ENCODE peak calls at places on chromosomes 6 and 20, in four cellular contexts. One of them, this sample, is unnamed.

GRCh38 chr20:12414446-12415274 is 497.0 kb downstream of the BTBD3 start:
- DNase-seq in activated CD4-positive, alpha-beta T cell treated with anti-CD3 and anti-CD28 coated beads, Interleukin-2, amount 50 U/mL, for 1 hour: no peak
- DNase-seq in skeletal muscle cell: no peak
- DNase-seq in naive thymus-derived CD8-positive, alpha-beta T cell: no peak
- DNase-seq in this sample: no peak

GRCh38 chr6:165835410-165835851 is 172.4 kb upstream of the PDE10A start:
- DNase-seq in activated CD4-positive, alpha-beta T cell treated with anti-CD3 and anti-CD28 coated beads, Interleukin-2, amount 50 U/mL, for 1 hour: no peak
- DNase-seq in skeletal muscle cell: no peak
- DNase-seq in naive thymus-derived CD8-positive, alpha-beta T cell: no peak
- DNase-seq in this sample: no peak

GRCh38 chr20:13325033-13325432 is 104.0 kb downstream of the ISM1 start:
- DNase-seq in activated CD4-positive, alpha-beta T cell treated with anti-CD3 and anti-CD28 coated beads, Interleukin-2, amount 50 U/mL, for 1 hour: no peak
- DNase-seq in skeletal muscle cell: no peak
- DNase-seq in naive thymus-derived CD8-positive, alpha-beta T cell: no peak
- DNase-seq in this sample: no peak

GRCh38 chr20:48051810-48052491 is 266.7 kb upstream of the SULF2 start:
- DNase-seq in activated CD4-positive, alpha-beta T cell treated with anti-CD3 and anti-CD28 coated beads, Interleukin-2, amount 50 U/mL, for 1 hour: no peak
- DNase-seq in skeletal muscle cell: no peak
- DNase-seq in naive thymus-derived CD8-positive, alpha-beta T cell: no peak
- DNase-seq in this sample: no peak

GRCh38 chr6:31972709-31973350 is 892 bp upstream of the DXO start:
- DNase-seq in activated CD4-positive, alpha-beta T cell treated with anti-CD3 and anti-CD28 coated beads, Interleukin-2, amount 50 U/mL, for 1 hour: no peak
- DNase-seq in skeletal muscle cell: no peak
- DNase-seq in naive thymus-derived CD8-positive, alpha-beta T cell: no peak
- DNase-seq in this sample: no peak

GRCh38 chr6:157892363-157892878 is 69.4 kb downstream of the SNX9 start:
- DNase-seq in activated CD4-positive, alpha-beta T cell treated with anti-CD3 and anti-CD28 coated beads, Interleukin-2, amount 50 U/mL, for 1 hour: no peak
- DNase-seq in skeletal muscle cell: no peak
- DNase-seq in naive thymus-derived CD8-positive, alpha-beta T cell: no peak
- DNase-seq in this sample: no peak

GRCh38 chr6:53544050-53544499 is 826 bp downstream of the GCLC start:
- DNase-seq in activated CD4-positive, alpha-beta T cell treated with anti-CD3 and anti-CD28 coated beads, Interleukin-2, amount 50 U/mL, for 1 hour: no peak
- DNase-seq in skeletal muscle cell: no peak
- DNase-seq in naive thymus-derived CD8-positive, alpha-beta T cell: no peak
- DNase-seq in this sample: peak

GRCh38 chr20:36154696-36155628 is at the start of gene EPB41L1:
- DNase-seq in activated CD4-positive, alpha-beta T cell treated with anti-CD3 and anti-CD28 coated beads, Interleukin-2, amount 50 U/mL, for 1 hour: no peak
- DNase-seq in skeletal muscle cell: no peak
- DNase-seq in naive thymus-derived CD8-positive, alpha-beta T cell: no peak
- DNase-seq in this sample: peak

GRCh38 chr20:12166053-12166717 is 248.5 kb downstream of the BTBD3 start:
- DNase-seq in activated CD4-positive, alpha-beta T cell treated with anti-CD3 and anti-CD28 coated beads, Interleukin-2, amount 50 U/mL, for 1 hour: no peak
- DNase-seq in skeletal muscle cell: peak
- DNase-seq in naive thymus-derived CD8-positive, alpha-beta T cell: no peak
- DNase-seq in this sample: peak

GRCh38 chr20:62362590-62362940 is 4.5 kb downstream of the LAMA5 start:
- DNase-seq in activated CD4-positive, alpha-beta T cell treated with anti-CD3 and anti-CD28 coated beads, Interleukin-2, amount 50 U/mL, for 1 hour: no peak
- DNase-seq in skeletal muscle cell: no peak
- DNase-seq in naive thymus-derived CD8-positive, alpha-beta T cell: no peak
- DNase-seq in this sample: no peak

GRCh38 chr20:59810376-59811187 is 122.9 kb downstream of the SYCP2 start:
- DNase-seq in activated CD4-positive, alpha-beta T cell treated with anti-CD3 and anti-CD28 coated beads, Interleukin-2, amount 50 U/mL, for 1 hour: no peak
- DNase-seq in skeletal muscle cell: no peak
- DNase-seq in naive thymus-derived CD8-positive, alpha-beta T cell: no peak
- DNase-seq in this sample: no peak

GRCh38 chr6:136401749-136402148 is 112.1 kb upstream of the BCLAF1 start:
- DNase-seq in activated CD4-positive, alpha-beta T cell treated with anti-CD3 and anti-CD28 coated beads, Interleukin-2, amount 50 U/mL, for 1 hour: no peak
- DNase-seq in skeletal muscle cell: no peak
- DNase-seq in naive thymus-derived CD8-positive, alpha-beta T cell: no peak
- DNase-seq in this sample: no peak

GRCh38 chr6:169312658-169313346 is 59.2 kb upstream of the THBS2 start:
- DNase-seq in activated CD4-positive, alpha-beta T cell treated with anti-CD3 and anti-CD28 coated beads, Interleukin-2, amount 50 U/mL, for 1 hour: no peak
- DNase-seq in skeletal muscle cell: no peak
- DNase-seq in naive thymus-derived CD8-positive, alpha-beta T cell: no peak
- DNase-seq in this sample: no peak

GRCh38 chr6:139943391-139943790 is 568.9 kb upstream of the CITED2 start:
- DNase-seq in activated CD4-positive, alpha-beta T cell treated with anti-CD3 and anti-CD28 coated beads, Interleukin-2, amount 50 U/mL, for 1 hour: no peak
- DNase-seq in skeletal muscle cell: peak
- DNase-seq in naive thymus-derived CD8-positive, alpha-beta T cell: no peak
- DNase-seq in this sample: no peak

GRCh38 chr6:30926644-30927043 is 5.3 kb downstream of the SFTA2 start:
- DNase-seq in activated CD4-positive, alpha-beta T cell treated with anti-CD3 and anti-CD28 coated beads, Interleukin-2, amount 50 U/mL, for 1 hour: no peak
- DNase-seq in skeletal muscle cell: no peak
- DNase-seq in naive thymus-derived CD8-positive, alpha-beta T cell: no peak
- DNase-seq in this sample: no peak

GRCh38 chr20:32017711-32018251 is 7.5 kb downstream of the CCM2L start:
- DNase-seq in activated CD4-positive, alpha-beta T cell treated with anti-CD3 and anti-CD28 coated beads, Interleukin-2, amount 50 U/mL, for 1 hour: peak
- DNase-seq in skeletal muscle cell: no peak
- DNase-seq in naive thymus-derived CD8-positive, alpha-beta T cell: no peak
- DNase-seq in this sample: peak

GRCh38 chr20:10625641-10626040 is 48.2 kb downstream of the JAG1 start:
- DNase-seq in activated CD4-positive, alpha-beta T cell treated with anti-CD3 and anti-CD28 coated beads, Interleukin-2, amount 50 U/mL, for 1 hour: no peak
- DNase-seq in skeletal muscle cell: no peak
- DNase-seq in naive thymus-derived CD8-positive, alpha-beta T cell: no peak
- DNase-seq in this sample: no peak

GRCh38 chr20:25178563-25179438 is 16.7 kb upstream of the ENTPD6 start:
- DNase-seq in activated CD4-positive, alpha-beta T cell treated with anti-CD3 and anti-CD28 coated beads, Interleukin-2, amount 50 U/mL, for 1 hour: no peak
- DNase-seq in skeletal muscle cell: peak
- DNase-seq in naive thymus-derived CD8-positive, alpha-beta T cell: no peak
- DNase-seq in this sample: peak

GRCh38 chr6:48069280-48069679 is 41.7 kb downstream of the PTCHD4 start:
- DNase-seq in activated CD4-positive, alpha-beta T cell treated with anti-CD3 and anti-CD28 coated beads, Interleukin-2, amount 50 U/mL, for 1 hour: no peak
- DNase-seq in skeletal muscle cell: no peak
- DNase-seq in naive thymus-derived CD8-positive, alpha-beta T cell: no peak
- DNase-seq in this sample: no peak

GRCh38 chr6:45607818-45608217 is 230.1 kb upstream of the SUPT3H start:
- DNase-seq in activated CD4-positive, alpha-beta T cell treated with anti-CD3 and anti-CD28 coated beads, Interleukin-2, amount 50 U/mL, for 1 hour: no peak
- DNase-seq in skeletal muscle cell: no peak
- DNase-seq in naive thymus-derived CD8-positive, alpha-beta T cell: no peak
- DNase-seq in this sample: no peak

GRCh38 chr6:811186-811585 is 118.2 kb upstream of the EXOC2 start:
- DNase-seq in activated CD4-positive, alpha-beta T cell treated with anti-CD3 and anti-CD28 coated beads, Interleukin-2, amount 50 U/mL, for 1 hour: no peak
- DNase-seq in skeletal muscle cell: no peak
- DNase-seq in naive thymus-derived CD8-positive, alpha-beta T cell: no peak
- DNase-seq in this sample: no peak

GRCh38 chr6:21840428-21840827 is 246.9 kb downstream of the SOX4 start:
- DNase-seq in activated CD4-positive, alpha-beta T cell treated with anti-CD3 and anti-CD28 coated beads, Interleukin-2, amount 50 U/mL, for 1 hour: no peak
- DNase-seq in skeletal muscle cell: no peak
- DNase-seq in naive thymus-derived CD8-positive, alpha-beta T cell: no peak
- DNase-seq in this sample: no peak

GRCh38 chr6:137001287-137001976 is 43.3 kb downstream of the IL20RA start:
- DNase-seq in activated CD4-positive, alpha-beta T cell treated with anti-CD3 and anti-CD28 coated beads, Interleukin-2, amount 50 U/mL, for 1 hour: no peak
- DNase-seq in skeletal muscle cell: no peak
- DNase-seq in naive thymus-derived CD8-positive, alpha-beta T cell: no peak
- DNase-seq in this sample: no peak

GRCh38 chr20:50587291-50587961 is 77.2 kb downstream of the PTPN1 start:
- DNase-seq in activated CD4-positive, alpha-beta T cell treated with anti-CD3 and anti-CD28 coated beads, Interleukin-2, amount 50 U/mL, for 1 hour: no peak
- DNase-seq in skeletal muscle cell: no peak
- DNase-seq in naive thymus-derived CD8-positive, alpha-beta T cell: peak
- DNase-seq in this sample: no peak

GRCh38 chr6:44960898-44961297 is 367.2 kb upstream of the RUNX2 start:
- DNase-seq in activated CD4-positive, alpha-beta T cell treated with anti-CD3 and anti-CD28 coated beads, Interleukin-2, amount 50 U/mL, for 1 hour: no peak
- DNase-seq in skeletal muscle cell: no peak
- DNase-seq in naive thymus-derived CD8-positive, alpha-beta T cell: no peak
- DNase-seq in this sample: no peak

GRCh38 chr6:45697605-45698004 is 318.1 kb downstream of the CLIC5 start:
- DNase-seq in activated CD4-positive, alpha-beta T cell treated with anti-CD3 and anti-CD28 coated beads, Interleukin-2, amount 50 U/mL, for 1 hour: no peak
- DNase-seq in skeletal muscle cell: peak
- DNase-seq in naive thymus-derived CD8-positive, alpha-beta T cell: no peak
- DNase-seq in this sample: no peak

GRCh38 chr20:23800865-23801264 is 25.7 kb downstream of the CST2 start:
- DNase-seq in activated CD4-positive, alpha-beta T cell treated with anti-CD3 and anti-CD28 coated beads, Interleukin-2, amount 50 U/mL, for 1 hour: no peak
- DNase-seq in skeletal muscle cell: no peak
- DNase-seq in naive thymus-derived CD8-positive, alpha-beta T cell: no peak
- DNase-seq in this sample: no peak

GRCh38 chr20:44586986-44587980 is 4.9 kb downstream of the PKIG start:
- DNase-seq in activated CD4-positive, alpha-beta T cell treated with anti-CD3 and anti-CD28 coated beads, Interleukin-2, amount 50 U/mL, for 1 hour: no peak
- DNase-seq in skeletal muscle cell: no peak
- DNase-seq in naive thymus-derived CD8-positive, alpha-beta T cell: no peak
- DNase-seq in this sample: no peak

GRCh38 chr6:72783667-72784066 is 161.8 kb downstream of the KCNQ5 start:
- DNase-seq in activated CD4-positive, alpha-beta T cell treated with anti-CD3 and anti-CD28 coated beads, Interleukin-2, amount 50 U/mL, for 1 hour: no peak
- DNase-seq in skeletal muscle cell: no peak
- DNase-seq in naive thymus-derived CD8-positive, alpha-beta T cell: no peak
- DNase-seq in this sample: no peak

GRCh38 chr20:48725589-48725991 is 102.2 kb downstream of the PREX1 start:
- DNase-seq in activated CD4-positive, alpha-beta T cell treated with anti-CD3 and anti-CD28 coated beads, Interleukin-2, amount 50 U/mL, for 1 hour: no peak
- DNase-seq in skeletal muscle cell: no peak
- DNase-seq in naive thymus-derived CD8-positive, alpha-beta T cell: no peak
- DNase-seq in this sample: no peak

This sample was measured in CD4-positive, alpha-beta memory T cell.